ENCODE peak calls at places on chromosomes 2 and 18, in nine cellular contexts. T is NCI-H446 treated with DMSO at 0.1 percent for 48 hours; Z is psoas muscle; N is MG63; O is CD4-positive, alpha-beta T cell; Q is coronary artery; D is nephron progenitor cell; G is HTR-8/SVneo; W is EL. M is an unnamed sample.

GRCh38 chr18:79637921-79638855 is 41.4 kb upstream of the CTDP1 start:
- DNase-seq in T (no peak), Z (no peak), N (no peak), O (no peak), Q (no peak), D (no peak), G (no peak), W (no peak), M (no peak)

GRCh38 chr2:54103454-54104314 is 11.7 kb upstream of the ACYP2 start:
- DNase-seq in T (no peak), Z (no peak), N (peak), O (peak), Q (no peak), D (peak), G (peak), W (peak), M (peak)

GRCh38 chr18:79857082-79857661 is 59.4 kb downstream of the KCNG2 start:
- DNase-seq in T (no peak), Z (no peak), N (peak), O (no peak), Q (peak), D (no peak), G (peak), W (no peak), M (no peak)

GRCh38 chr2:231181848-231182247 is 16.6 kb upstream of the ARMC9 start:
- DNase-seq in T (no peak), Z (peak), N (peak), O (no peak), Q (peak), D (no peak), G (no peak), W (peak), M (peak)

GRCh38 chr2:197573608-197574007 is 57.7 kb downstream of the MOB4 start:
- DNase-seq in T (no peak), Z (no peak), N (no peak), O (no peak), Q (no peak), D (no peak), G (no peak), W (no peak), M (no peak)

GRCh38 chr18:9775172-9775571 is 67.1 kb downstream of the RAB31 start:
- DNase-seq in T (no peak), Z (no peak), N (no peak), O (no peak), Q (no peak), D (no peak), G (no peak), W (peak), M (no peak)

GRCh38 chr2:203209538-203209937 is 29.3 kb upstream of the CYP20A1 start:
- DNase-seq in T (no peak), Z (no peak), N (peak), O (no peak), Q (no peak), D (no peak), G (no peak), W (peak), M (no peak)

GRCh38 chr2:219495531-219496122 is 3.1 kb upstream of the GMPPA start:
- DNase-seq in T (no peak), Z (peak), N (peak), O (peak), Q (peak), D (peak), G (peak), W (peak), M (peak)

GRCh38 chr2:48175254-48175653 is 269.0 kb upstream of the FBXO11 start:
- DNase-seq in T (no peak), Z (no peak), N (no peak), O (no peak), Q (no peak), D (no peak), G (peak), W (peak), M (peak)

GRCh38 chr2:164621761-164622105 is 451 bp upstream of the GRB14 start:
- DNase-seq in T (no peak), Z (no peak), N (no peak), O (no peak), Q (no peak), D (no peak), G (peak), W (no peak), M (no peak)

GRCh38 chr2:171347158-171347557 is 86.6 kb downstream of the METTL8 start:
- DNase-seq in T (no peak), Z (no peak), N (no peak), O (no peak), Q (no peak), D (no peak), G (no peak), W (no peak), M (peak)

GRCh38 chr2:32495139-32495538 is 132.7 kb upstream of the TTC27 start:
- DNase-seq in T (no peak), Z (no peak), N (no peak), O (no peak), Q (no peak), D (no peak), G (no peak), W (peak), M (no peak)

GRCh38 chr18:24727685-24728084 is 267.2 kb downstream of the HRH4 start:
- DNase-seq in T (no peak), Z (no peak), N (no peak), O (no peak), Q (no peak), D (no peak), G (no peak), W (no peak), M (no peak)

GRCh38 chr2:64448069-64448468 is 5.9 kb upstream of the LGALSL start:
- DNase-seq in T (no peak), Z (no peak), N (no peak), O (no peak), Q (no peak), D (no peak), G (no peak), W (no peak), M (no peak)

GRCh38 chr2:29847901-29848300 is 73.5 kb downstream of the ALK start:
- DNase-seq in T (no peak), Z (no peak), N (no peak), O (no peak), Q (no peak), D (no peak), G (no peak), W (no peak), M (no peak)

GRCh38 chr18:30903566-30903965 is 139.0 kb downstream of the DSC3 start:
- DNase-seq in T (no peak), Z (no peak), N (peak), O (no peak), Q (no peak), D (no peak), G (no peak), W (peak), M (no peak)

GRCh38 chr2:174145827-174146226 is 102.5 kb downstream of the OLA1 start:
- DNase-seq in T (no peak), Z (no peak), N (no peak), O (no peak), Q (no peak), D (no peak), G (no peak), W (peak), M (no peak)

GRCh38 chr18:59917422-59917821 is 17.6 kb downstream of the PMAIP1 start:
- DNase-seq in T (no peak), Z (no peak), N (no peak), O (no peak), Q (no peak), D (no peak), G (no peak), W (no peak), M (no peak)

GRCh38 chr2:169702979-169703378 is 8.7 kb downstream of the PHOSPHO2 start:
- DNase-seq in T (no peak), Z (no peak), N (no peak), O (no peak), Q (no peak), D (no peak), G (no peak), W (no peak), M (no peak)

GRCh38 chr2:239813261-239814135 is 211.6 kb downstream of the NDUFA10 start:
- DNase-seq in T (no peak), Z (no peak), N (no peak), O (no peak), Q (no peak), D (no peak), G (no peak), W (no peak), M (no peak)

GRCh38 chr2:198452327-198452726 is 647.9 kb downstream of the PLCL1 start:
- DNase-seq in T (no peak), Z (no peak), N (no peak), O (no peak), Q (no peak), D (no peak), G (no peak), W (no peak), M (no peak)

GRCh38 chr2:223113161-223113560 is 61.2 kb downstream of the KCNE4 start:
- DNase-seq in T (no peak), Z (no peak), N (no peak), O (no peak), Q (no peak), D (no peak), G (no peak), W (peak), M (peak)